ENCODE peak calls at places on chromosomes 1 and 21, in five cellular contexts. H is cardiac muscle cell, I is heart left ventricle, P is transverse colon, R is colonic mucosa. A is an unnamed sample. For H3K4me1, the result is how much of the 10 kb centered on the place peaks cover.

GRCh38 chr1:228913649-228914048 is 178.4 kb downstream of the RHOU start:
- DNase-seq in H (no peak), I (no peak), P (no peak), R (no peak), A (no peak)

GRCh38 chr1:234315091-234315541 is 58.1 kb upstream of the COA6 start:
- DNase-seq in H (peak), I (no peak), P (no peak), R (no peak), A (peak)

GRCh38 chr1:92476071-92476607 is 10.6 kb downstream of the GFI1 start:
- DNase-seq in H (no peak), I (no peak), P (peak), R (no peak), A (no peak)

GRCh38 chr1:194300340-194300739 is 1113.9 kb upstream of the B3GALT2 start:
- DNase-seq in H (no peak), I (no peak), P (no peak), R (no peak), A (no peak)

GRCh38 chr1:42469727-42470126 is 6.6 kb downstream of the CCDC30 start:
- DNase-seq in H (no peak), I (no peak), P (no peak), R (no peak), A (no peak)

GRCh38 chr21:16287060-16287459 is 557.3 kb downstream of the USP25 start:
- DNase-seq in H (no peak), I (no peak), P (no peak), R (no peak), A (no peak)

GRCh38 chr1:103129255-103129654 is 20.9 kb upstream of the COL11A1 start:
- DNase-seq in H (no peak), I (no peak), P (no peak), R (no peak), A (no peak)

GRCh38 chr1:171251042-171251740 is 2.9 kb downstream of the FMO1 start:
- DNase-seq in H (peak), I (no peak), P (peak), R (peak), A (no peak)

GRCh38 chr1:98556521-98557158 is 104.9 kb upstream of the SNX7 start:
- DNase-seq in H (peak), I (no peak), P (no peak), R (no peak), A (no peak)

GRCh38 chr1:231806623-231807470 is 180.3 kb downstream of the DISC1 start:
- DNase-seq in H (peak), I (peak), P (peak), R (peak), A (no peak)

GRCh38 chr1:22350171-22350961 is 101.3 kb upstream of the ZBTB40 start:
- DNase-seq in H (no peak), I (no peak), P (no peak), R (no peak), A (no peak)

GRCh38 chr1:212514056-212514614 is 81.4 kb downstream of the NENF start:
- DNase-seq in H (peak), I (peak), P (peak), R (peak), A (peak)

GRCh38 chr1:3061566-3061965 is 7.4 kb upstream of the PRDM16 start:
- DNase-seq in H (no peak), I (no peak), P (no peak), R (no peak), A (no peak)

GRCh38 chr1:109636201-109636952 is 16.7 kb downstream of the AMPD2 start:
- DNase-seq in H (peak), I (peak), P (peak), R (no peak), A (peak)

GRCh38 chr1:27010226-27010994 is 2.2 kb downstream of the TENT5B start:
- DNase-seq in H (no peak), I (no peak), P (no peak), R (no peak), A (no peak)

GRCh38 chr1:110636149-110636935 is 30.2 kb upstream of the KCNA2 start:
- DNase-seq in H (no peak), I (no peak), P (peak), R (no peak), A (no peak)

GRCh38 chr1:21783679-21784603 is 992 bp upstream of the USP48 start:
- DNase-seq in H (peak), I (no peak), P (peak), R (peak), A (peak)

GRCh38 chr21:31115249-31115648 is 77.0 kb upstream of the KRTAP19-8 start:
- DNase-seq in H (no peak), I (no peak), P (no peak), R (no peak), A (no peak)

GRCh38 chr21:31372176-31372765 is 28.2 kb upstream of the TIAM1 start:
- DNase-seq in H (no peak), I (no peak), P (no peak), R (no peak), A (no peak)

GRCh38 chr1:165943198-165943597 is 115.8 kb downstream of the UCK2 start:
- DNase-seq in H (no peak), I (no peak), P (no peak), R (no peak), A (no peak)

GRCh38 chr1:179776831-179777230 is 33.7 kb downstream of the FAM163A start:
- DNase-seq in H (no peak), I (no peak), P (no peak), R (no peak), A (no peak)

GRCh38 chr1:215002471-215002870 is 80.1 kb upstream of the KCNK2 start:
- DNase-seq in H (peak), I (no peak), P (no peak), R (no peak), A (no peak)

GRCh38 chr1:50152236-50152635 is 43.5 kb downstream of the ELAVL4 start:
- DNase-seq in H (no peak), I (no peak), P (no peak), R (no peak), A (no peak)

GRCh38 chr1:171220551-171221175 is 27.6 kb upstream of the FMO1 start:
- DNase-seq in H (peak), I (peak), P (no peak), R (no peak), A (no peak)

GRCh38 chr1:115469703-115470476 is 131.8 kb upstream of the NGF start:
- DNase-seq in H (peak), I (peak), P (peak), R (peak), A (peak)

GRCh38 chr1:225866061-225866844 is 15.9 kb downstream of the TMEM63A start:
- DNase-seq in H (peak), I (no peak), P (no peak), R (no peak), A (no peak)

GRCh38 chr1:22331618-22332017 is 120.0 kb upstream of the ZBTB40 start:
- DNase-seq in H (no peak), I (no peak), P (no peak), R (no peak), A (no peak)

GRCh38 chr1:1462318-1462966 is 9.1 kb upstream of the ATAD3B start:
- DNase-seq in H (peak), I (peak), P (peak), R (no peak), A (peak)

GRCh38 chr1:177181631-177182291 is 11.0 kb downstream of the BRINP2 start:
- DNase-seq in H (peak), I (peak), P (peak), R (peak), A (no peak)

GRCh38 chr1:208235983-208236761 is 8.0 kb downstream of the PLXNA2 start:
- DNase-seq in H (peak), I (peak), P (peak), R (peak), A (peak)
- H3K4me1 ChIP-seq in H (half or more), I (half or more), P (half or more), R (under half), A (half or more)

DNA sequence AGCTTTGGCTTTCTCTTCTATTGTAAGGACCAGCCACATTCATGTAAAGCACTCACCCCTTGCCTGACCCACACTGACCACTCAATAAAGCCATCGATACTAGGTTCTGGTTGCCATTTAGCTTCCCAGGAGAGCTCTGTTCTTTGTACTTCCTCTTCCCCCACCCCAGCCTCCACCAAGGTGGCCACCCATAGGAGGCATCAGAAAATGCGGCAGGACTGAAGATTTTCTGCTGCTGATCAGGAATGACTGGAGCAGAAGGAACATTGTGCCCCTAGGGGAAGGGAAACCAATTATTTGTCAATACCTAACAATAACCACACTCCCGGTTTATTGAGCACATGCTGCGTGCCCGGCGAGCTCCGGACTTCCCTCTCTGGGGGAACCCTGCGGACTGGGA is 5.2 kb upstream of the SMIM12 start:
- DNase-seq in H (no peak), I (no peak), P (no peak), R (no peak), A (no peak)
- TF ChIP-seq CTCF in H (no peak), I (no peak), P (no peak), R (no peak), A (no peak)

GRCh38 chr1:169106095-169106920 is at the start of gene ATP1B1:
- DNase-seq in H (peak), I (peak), P (peak), R (peak), A (peak)
- H3K4me1 ChIP-seq in H (under half), I (half or more), P (under half), R (under half), A (under half)

GRCh38 chr1:15957221-15958090 is 18.4 kb downstream of the ZBTB17 start:
- DNase-seq in H (no peak), I (no peak), P (no peak), R (no peak), A (no peak)
- TF ChIP-seq CTCF in H (peak), I (no peak), P (no peak), R (no peak), A (no peak)

GRCh38 chr1:36236302-36236701 is 12.1 kb downstream of the THRAP3 start:
- DNase-seq in H (no peak), I (no peak), P (no peak), R (no peak), A (no peak)

GRCh38 chr1:36238433-36238832 is 14.2 kb downstream of the THRAP3 start:
- DNase-seq in H (no peak), I (no peak), P (no peak), R (no peak), A (no peak)

GRCh38 chr1:36239941-36240637 is 15.8 kb downstream of the THRAP3 start:
- DNase-seq in H (peak), I (peak), P (no peak), R (no peak), A (no peak)
- H3K4me1 ChIP-seq in H (half or more), I (half or more), P (under half), R (under half), A (under half)

GRCh38 chr21:45640888-45641479 is 2.5 kb upstream of the PCBP3 start:
- DNase-seq in H (peak), I (no peak), P (peak), R (peak), A (no peak)
- TF ChIP-seq CTCF in H (peak), I (no peak), P (peak), R (no peak), A (no peak)

DNA sequence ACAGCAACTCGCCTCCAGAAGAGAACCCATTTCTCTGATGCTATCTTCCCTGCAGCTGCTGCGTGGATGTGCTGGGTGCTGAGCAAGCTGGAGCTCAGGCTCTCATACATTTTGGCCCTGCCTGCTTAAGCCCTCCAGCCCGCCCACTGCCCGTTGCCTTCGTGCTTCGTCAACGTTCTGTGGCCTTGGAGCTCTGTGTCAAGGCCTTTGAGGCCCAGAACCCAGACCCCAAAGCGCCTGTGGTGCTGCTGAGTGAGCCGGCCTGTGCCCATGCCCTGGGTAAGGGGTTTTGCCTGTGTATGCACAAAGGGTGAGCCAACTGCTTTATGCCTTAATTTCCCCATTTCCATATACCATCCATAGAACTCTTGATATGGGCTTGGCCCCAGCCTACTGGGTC is 1.1 kb downstream of the DPH2 start:
- DNase-seq in H (no peak), I (no peak), P (no peak), R (no peak), A (no peak)
- H3K4me1 ChIP-seq in H (under half), I (under half), P (under half), R (under half), A (under half)

DNA sequence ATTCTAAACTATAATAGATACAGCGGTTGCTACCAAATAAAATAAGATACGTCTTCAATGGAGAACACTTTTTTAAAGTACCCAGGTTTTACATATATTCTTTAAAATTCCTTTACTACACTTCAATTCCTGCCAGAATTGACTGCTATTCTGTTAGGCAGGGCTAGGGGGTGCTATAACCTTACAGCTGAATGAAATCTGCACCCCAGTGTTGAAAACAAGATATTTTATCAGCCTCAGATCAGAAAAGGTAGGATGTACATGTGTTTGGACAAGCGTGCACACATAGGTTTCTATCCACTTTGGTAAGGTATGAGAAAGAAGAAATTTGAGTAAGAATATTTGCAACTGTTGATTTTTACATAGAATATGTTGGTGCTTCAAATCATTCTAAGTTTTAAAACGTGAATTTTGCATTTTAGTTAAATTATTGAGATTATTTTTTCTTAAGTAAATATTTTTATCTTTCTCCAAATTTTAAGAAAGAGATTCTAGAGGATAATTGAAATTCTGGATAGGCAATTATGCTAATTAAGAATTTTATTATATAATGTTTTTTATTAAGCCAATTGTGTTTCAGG is 490.8 kb upstream of the ADGRL4 start:
- DNase-seq in H (peak), I (no peak), P (no peak), R (no peak), A (peak)
- TF ChIP-seq CTCF in H (peak), I (peak), P (peak), R (peak), A (peak)

A was measured in PC-9.